ENCODE peak calls at places on chromosome 21, in five cellular contexts. One of them, this sample, is unnamed.

GRCh38 chr21:21818898-21819297 is 820.7 kb downstream of the NCAM2 start:
- DNase-seq in HEK293T: no peak
- DNase-seq in central memory CD4-positive, alpha-beta T cell: no peak
- DNase-seq in activated gamma-delta T cell treated with Interleukin-2 at 50 U/mL for 16 hours: no peak
- DNase-seq in central memory CD8-positive, alpha-beta T cell: no peak
- DNase-seq in this sample: no peak

GRCh38 chr21:35476616-35477395 is 427.7 kb upstream of the RUNX1 start:
- DNase-seq in HEK293T: no peak
- DNase-seq in central memory CD4-positive, alpha-beta T cell: no peak
- DNase-seq in activated gamma-delta T cell treated with Interleukin-2 at 50 U/mL for 16 hours: no peak
- DNase-seq in central memory CD8-positive, alpha-beta T cell: no peak
- DNase-seq in this sample: no peak

GRCh38 chr21:45054927-45055612 is 19.3 kb upstream of the ADARB1 start:
- DNase-seq in HEK293T: peak
- DNase-seq in central memory CD4-positive, alpha-beta T cell: no peak
- DNase-seq in activated gamma-delta T cell treated with Interleukin-2 at 50 U/mL for 16 hours: no peak
- DNase-seq in central memory CD8-positive, alpha-beta T cell: no peak
- DNase-seq in this sample: no peak

GRCh38 chr21:36260030-36260787 is 59.8 kb upstream of the MORC3 start:
- DNase-seq in HEK293T: peak
- DNase-seq in central memory CD4-positive, alpha-beta T cell: peak
- DNase-seq in activated gamma-delta T cell treated with Interleukin-2 at 50 U/mL for 16 hours: peak
- DNase-seq in central memory CD8-positive, alpha-beta T cell: no peak
- DNase-seq in this sample: peak

GRCh38 chr21:37878946-37879660 is 37.2 kb downstream of the KCNJ6 start:
- DNase-seq in HEK293T: no peak
- DNase-seq in central memory CD4-positive, alpha-beta T cell: no peak
- DNase-seq in activated gamma-delta T cell treated with Interleukin-2 at 50 U/mL for 16 hours: no peak
- DNase-seq in central memory CD8-positive, alpha-beta T cell: no peak
- DNase-seq in this sample: no peak

GRCh38 chr21:45949928-45950739 is 31.4 kb upstream of the COL6A1 start:
- DNase-seq in HEK293T: no peak
- DNase-seq in central memory CD4-positive, alpha-beta T cell: no peak
- DNase-seq in activated gamma-delta T cell treated with Interleukin-2 at 50 U/mL for 16 hours: no peak
- DNase-seq in central memory CD8-positive, alpha-beta T cell: no peak
- DNase-seq in this sample: no peak

GRCh38 chr21:28633803-28634572 is 358.7 kb downstream of the LTN1 start:
- DNase-seq in HEK293T: no peak
- DNase-seq in central memory CD4-positive, alpha-beta T cell: no peak
- DNase-seq in activated gamma-delta T cell treated with Interleukin-2 at 50 U/mL for 16 hours: no peak
- DNase-seq in central memory CD8-positive, alpha-beta T cell: no peak
- DNase-seq in this sample: no peak

GRCh38 chr21:44730951-44731579 is 19.7 kb upstream of the TSPEAR start:
- DNase-seq in HEK293T: no peak
- DNase-seq in central memory CD4-positive, alpha-beta T cell: no peak
- DNase-seq in activated gamma-delta T cell treated with Interleukin-2 at 50 U/mL for 16 hours: no peak
- DNase-seq in central memory CD8-positive, alpha-beta T cell: no peak
- DNase-seq in this sample: no peak

GRCh38 chr21:35428927-35429326 is 379.8 kb upstream of the RUNX1 start:
- DNase-seq in HEK293T: no peak
- DNase-seq in central memory CD4-positive, alpha-beta T cell: no peak
- DNase-seq in activated gamma-delta T cell treated with Interleukin-2 at 50 U/mL for 16 hours: no peak
- DNase-seq in central memory CD8-positive, alpha-beta T cell: no peak
- DNase-seq in this sample: no peak

GRCh38 chr21:39788383-39788782 is 43.4 kb downstream of the IGSF5 start:
- DNase-seq in HEK293T: peak
- DNase-seq in central memory CD4-positive, alpha-beta T cell: no peak
- DNase-seq in activated gamma-delta T cell treated with Interleukin-2 at 50 U/mL for 16 hours: no peak
- DNase-seq in central memory CD8-positive, alpha-beta T cell: no peak
- DNase-seq in this sample: peak

GRCh38 chr21:42125571-42126544 is 54.7 kb downstream of the UMODL1 start:
- DNase-seq in HEK293T: peak
- DNase-seq in central memory CD4-positive, alpha-beta T cell: no peak
- DNase-seq in activated gamma-delta T cell treated with Interleukin-2 at 50 U/mL for 16 hours: no peak
- DNase-seq in central memory CD8-positive, alpha-beta T cell: no peak
- DNase-seq in this sample: no peak

GRCh38 chr21:34517491-34518245 is 5.7 kb upstream of the KCNE1 start:
- DNase-seq in HEK293T: no peak
- DNase-seq in central memory CD4-positive, alpha-beta T cell: no peak
- DNase-seq in activated gamma-delta T cell treated with Interleukin-2 at 50 U/mL for 16 hours: no peak
- DNase-seq in central memory CD8-positive, alpha-beta T cell: no peak
- DNase-seq in this sample: no peak

GRCh38 chr21:16572032-16572431 is 842.2 kb downstream of the USP25 start:
- DNase-seq in HEK293T: no peak
- DNase-seq in central memory CD4-positive, alpha-beta T cell: no peak
- DNase-seq in activated gamma-delta T cell treated with Interleukin-2 at 50 U/mL for 16 hours: no peak
- DNase-seq in central memory CD8-positive, alpha-beta T cell: no peak
- DNase-seq in this sample: no peak

GRCh38 chr21:41112740-41113692 is 54.9 kb upstream of the BACE2 start:
- DNase-seq in HEK293T: no peak
- DNase-seq in central memory CD4-positive, alpha-beta T cell: peak
- DNase-seq in activated gamma-delta T cell treated with Interleukin-2 at 50 U/mL for 16 hours: no peak
- DNase-seq in central memory CD8-positive, alpha-beta T cell: no peak
- DNase-seq in this sample: no peak

GRCh38 chr21:42865361-42866160 is 13.8 kb downstream of the WDR4 start:
- DNase-seq in HEK293T: no peak
- DNase-seq in central memory CD4-positive, alpha-beta T cell: no peak
- DNase-seq in activated gamma-delta T cell treated with Interleukin-2 at 50 U/mL for 16 hours: no peak
- DNase-seq in central memory CD8-positive, alpha-beta T cell: no peak
- DNase-seq in this sample: no peak

GRCh38 chr21:33070921-33071877 is 1.3 kb downstream of the OLIG1 start:
- DNase-seq in HEK293T: no peak
- DNase-seq in central memory CD4-positive, alpha-beta T cell: no peak
- DNase-seq in activated gamma-delta T cell treated with Interleukin-2 at 50 U/mL for 16 hours: no peak
- DNase-seq in central memory CD8-positive, alpha-beta T cell: no peak
- DNase-seq in this sample: no peak

GRCh38 chr21:35922618-35923017 is 137.7 kb downstream of the SETD4 start:
- DNase-seq in HEK293T: no peak
- DNase-seq in central memory CD4-positive, alpha-beta T cell: no peak
- DNase-seq in activated gamma-delta T cell treated with Interleukin-2 at 50 U/mL for 16 hours: no peak
- DNase-seq in central memory CD8-positive, alpha-beta T cell: no peak
- DNase-seq in this sample: no peak

GRCh38 chr21:14607262-14607661 is 61.1 kb upstream of the SAMSN1 start:
- DNase-seq in HEK293T: no peak
- DNase-seq in central memory CD4-positive, alpha-beta T cell: no peak
- DNase-seq in activated gamma-delta T cell treated with Interleukin-2 at 50 U/mL for 16 hours: no peak
- DNase-seq in central memory CD8-positive, alpha-beta T cell: no peak
- DNase-seq in this sample: no peak

GRCh38 chr21:42309753-42310213 is 5.4 kb downstream of the TFF3 start:
- DNase-seq in HEK293T: peak
- DNase-seq in central memory CD4-positive, alpha-beta T cell: peak
- DNase-seq in activated gamma-delta T cell treated with Interleukin-2 at 50 U/mL for 16 hours: peak
- DNase-seq in central memory CD8-positive, alpha-beta T cell: peak
- DNase-seq in this sample: peak

GRCh38 chr21:32592929-32593502 is 7.7 kb upstream of the TCP10L start:
- DNase-seq in HEK293T: no peak
- DNase-seq in central memory CD4-positive, alpha-beta T cell: no peak
- DNase-seq in activated gamma-delta T cell treated with Interleukin-2 at 50 U/mL for 16 hours: no peak
- DNase-seq in central memory CD8-positive, alpha-beta T cell: no peak
- DNase-seq in this sample: no peak

GRCh38 chr21:25464275-25464674 is 143.0 kb downstream of the MRPL39 start:
- DNase-seq in HEK293T: no peak
- DNase-seq in central memory CD4-positive, alpha-beta T cell: peak
- DNase-seq in activated gamma-delta T cell treated with Interleukin-2 at 50 U/mL for 16 hours: no peak
- DNase-seq in central memory CD8-positive, alpha-beta T cell: no peak
- DNase-seq in this sample: no peak

GRCh38 chr21:29181799-29182470 is 51.5 kb downstream of the MAP3K7CL start:
- DNase-seq in HEK293T: peak
- DNase-seq in central memory CD4-positive, alpha-beta T cell: no peak
- DNase-seq in activated gamma-delta T cell treated with Interleukin-2 at 50 U/mL for 16 hours: no peak
- DNase-seq in central memory CD8-positive, alpha-beta T cell: no peak
- DNase-seq in this sample: no peak

GRCh38 chr21:19510057-19510456 is 1106.5 kb upstream of the TMPRSS15 start:
- DNase-seq in HEK293T: no peak
- DNase-seq in central memory CD4-positive, alpha-beta T cell: no peak
- DNase-seq in activated gamma-delta T cell treated with Interleukin-2 at 50 U/mL for 16 hours: no peak
- DNase-seq in central memory CD8-positive, alpha-beta T cell: no peak
- DNase-seq in this sample: no peak

GRCh38 chr21:46355161-46356004 is 31.4 kb downstream of the PCNT start:
- DNase-seq in HEK293T: no peak
- DNase-seq in central memory CD4-positive, alpha-beta T cell: no peak
- DNase-seq in activated gamma-delta T cell treated with Interleukin-2 at 50 U/mL for 16 hours: no peak
- DNase-seq in central memory CD8-positive, alpha-beta T cell: no peak
- DNase-seq in this sample: no peak

GRCh38 chr21:46153259-46154154 is 1.9 kb downstream of the FTCD start:
- DNase-seq in HEK293T: peak
- DNase-seq in central memory CD4-positive, alpha-beta T cell: peak
- DNase-seq in activated gamma-delta T cell treated with Interleukin-2 at 50 U/mL for 16 hours: no peak
- DNase-seq in central memory CD8-positive, alpha-beta T cell: no peak
- DNase-seq in this sample: no peak

GRCh38 chr21:15009964-15010363 is 54.8 kb downstream of the NRIP1 start:
- DNase-seq in HEK293T: no peak
- DNase-seq in central memory CD4-positive, alpha-beta T cell: no peak
- DNase-seq in activated gamma-delta T cell treated with Interleukin-2 at 50 U/mL for 16 hours: no peak
- DNase-seq in central memory CD8-positive, alpha-beta T cell: no peak
- DNase-seq in this sample: no peak

GRCh38 chr21:16954787-16955186 is 558.1 kb upstream of the CXADR start:
- DNase-seq in HEK293T: no peak
- DNase-seq in central memory CD4-positive, alpha-beta T cell: no peak
- DNase-seq in activated gamma-delta T cell treated with Interleukin-2 at 50 U/mL for 16 hours: no peak
- DNase-seq in central memory CD8-positive, alpha-beta T cell: no peak
- DNase-seq in this sample: no peak

GRCh38 chr21:45405819-45406762 is 1.1 kb downstream of the COL18A1 start:
- DNase-seq in HEK293T: peak
- DNase-seq in central memory CD4-positive, alpha-beta T cell: no peak
- DNase-seq in activated gamma-delta T cell treated with Interleukin-2 at 50 U/mL for 16 hours: no peak
- DNase-seq in central memory CD8-positive, alpha-beta T cell: no peak
- DNase-seq in this sample: no peak

GRCh38 chr21:43853851-43854772 is 10.9 kb upstream of the AGPAT3 start:
- DNase-seq in HEK293T: no peak
- DNase-seq in central memory CD4-positive, alpha-beta T cell: no peak
- DNase-seq in activated gamma-delta T cell treated with Interleukin-2 at 50 U/mL for 16 hours: no peak
- DNase-seq in central memory CD8-positive, alpha-beta T cell: no peak
- DNase-seq in this sample: no peak

GRCh38 chr21:23900727-23901126 is 1706.6 kb downstream of the MRPL39 start:
- DNase-seq in HEK293T: no peak
- DNase-seq in central memory CD4-positive, alpha-beta T cell: no peak
- DNase-seq in activated gamma-delta T cell treated with Interleukin-2 at 50 U/mL for 16 hours: no peak
- DNase-seq in central memory CD8-positive, alpha-beta T cell: no peak
- DNase-seq in this sample: no peak

GRCh38 chr21:39048064-39048463 is 135.2 kb downstream of the PSMG1 start:
- DNase-seq in HEK293T: peak
- DNase-seq in central memory CD4-positive, alpha-beta T cell: no peak
- DNase-seq in activated gamma-delta T cell treated with Interleukin-2 at 50 U/mL for 16 hours: no peak
- DNase-seq in central memory CD8-positive, alpha-beta T cell: no peak
- DNase-seq in this sample: no peak

GRCh38 chr21:36547464-36547863 is 67.5 kb upstream of the CLDN14 start:
- DNase-seq in HEK293T: no peak
- DNase-seq in central memory CD4-positive, alpha-beta T cell: no peak
- DNase-seq in activated gamma-delta T cell treated with Interleukin-2 at 50 U/mL for 16 hours: no peak
- DNase-seq in central memory CD8-positive, alpha-beta T cell: no peak
- DNase-seq in this sample: no peak

GRCh38 chr21:45511007-45511406 is 31.2 kb downstream of the SLC19A1 start:
- DNase-seq in HEK293T: no peak
- DNase-seq in central memory CD4-positive, alpha-beta T cell: no peak
- DNase-seq in activated gamma-delta T cell treated with Interleukin-2 at 50 U/mL for 16 hours: no peak
- DNase-seq in central memory CD8-positive, alpha-beta T cell: no peak
- DNase-seq in this sample: no peak

GRCh38 chr21:32494946-32495703 is 82.6 kb downstream of the EVA1C start:
- DNase-seq in HEK293T: no peak
- DNase-seq in central memory CD4-positive, alpha-beta T cell: no peak
- DNase-seq in activated gamma-delta T cell treated with Interleukin-2 at 50 U/mL for 16 hours: no peak
- DNase-seq in central memory CD8-positive, alpha-beta T cell: no peak
- DNase-seq in this sample: no peak

GRCh38 chr21:15874610-15875009 is 144.8 kb downstream of the USP25 start:
- DNase-seq in HEK293T: no peak
- DNase-seq in central memory CD4-positive, alpha-beta T cell: no peak
- DNase-seq in activated gamma-delta T cell treated with Interleukin-2 at 50 U/mL for 16 hours: no peak
- DNase-seq in central memory CD8-positive, alpha-beta T cell: no peak
- DNase-seq in this sample: no peak

GRCh38 chr21:31901342-31901741 is 28.5 kb downstream of the HUNK start:
- DNase-seq in HEK293T: no peak
- DNase-seq in central memory CD4-positive, alpha-beta T cell: no peak
- DNase-seq in activated gamma-delta T cell treated with Interleukin-2 at 50 U/mL for 16 hours: no peak
- DNase-seq in central memory CD8-positive, alpha-beta T cell: no peak
- DNase-seq in this sample: no peak

GRCh38 chr21:45406801-45407628 is 2.0 kb downstream of the COL18A1 start:
- DNase-seq in HEK293T: no peak
- DNase-seq in central memory CD4-positive, alpha-beta T cell: no peak
- DNase-seq in activated gamma-delta T cell treated with Interleukin-2 at 50 U/mL for 16 hours: no peak
- DNase-seq in central memory CD8-positive, alpha-beta T cell: no peak
- DNase-seq in this sample: no peak

GRCh38 chr21:25733859-25734653 is 648 bp downstream of the ATP5PF start:
- DNase-seq in HEK293T: peak
- DNase-seq in central memory CD4-positive, alpha-beta T cell: peak
- DNase-seq in activated gamma-delta T cell treated with Interleukin-2 at 50 U/mL for 16 hours: no peak
- DNase-seq in central memory CD8-positive, alpha-beta T cell: peak
- DNase-seq in this sample: no peak

GRCh38 chr21:45208627-45208951 is 79.1 kb downstream of the POFUT2 start:
- DNase-seq in HEK293T: no peak
- DNase-seq in central memory CD4-positive, alpha-beta T cell: no peak
- DNase-seq in activated gamma-delta T cell treated with Interleukin-2 at 50 U/mL for 16 hours: no peak
- DNase-seq in central memory CD8-positive, alpha-beta T cell: no peak
- DNase-seq in this sample: no peak